ENCODE peak calls at places on chromosomes 7 and 10, in ten cellular contexts. C is HepG2, M is prostate gland, D is sigmoid colon, I is suprapubic skin, E is breast epithelium, G is transverse colon, F is HL-60, X is esophagus muscularis mucosa, V is GM23338. K is an unnamed sample.

GRCh38 chr7:1767524-1767923 is 97.4 kb downstream of the ELFN1 start:
- DNase-seq in C (peak), M (no peak), D (no peak), I (no peak), E (no peak), G (no peak), F (no peak), X (no peak), V (peak), K (no peak)

GRCh38 chr7:156823441-156823840 is 69.5 kb downstream of the LMBR1 start:
- DNase-seq in C (no peak), M (no peak), D (no peak), I (no peak), E (no peak), G (no peak), F (peak), X (no peak), V (no peak), K (no peak)

GRCh38 chr7:148930335-148930734 is 46.2 kb upstream of the EZH2 start:
- DNase-seq in C (no peak), M (no peak), D (no peak), I (no peak), E (no peak), G (no peak), F (no peak), X (no peak), V (no peak), K (no peak)

GRCh38 chr7:17524746-17525145 is 226.3 kb downstream of the AHR start:
- DNase-seq in C (no peak), M (no peak), D (no peak), I (no peak), E (no peak), G (no peak), F (no peak), X (no peak), V (no peak), K (no peak)

GRCh38 chr7:101832205-101832631 is 14.8 kb downstream of the CUX1 start:
- DNase-seq in C (no peak), M (no peak), D (peak), I (peak), E (no peak), G (no peak), F (no peak), X (no peak), V (no peak), K (no peak)

GRCh38 chr7:26334171-26334570 is 42.5 kb downstream of the SNX10 start:
- DNase-seq in C (no peak), M (no peak), D (no peak), I (no peak), E (no peak), G (no peak), F (no peak), X (no peak), V (no peak), K (no peak)

GRCh38 chr10:69426376-69426727 is 9.6 kb upstream of the TACR2 start:
- DNase-seq in C (no peak), M (no peak), D (peak), I (no peak), E (no peak), G (no peak), F (no peak), X (no peak), V (no peak), K (no peak)

GRCh38 chr10:48410503-48410902 is 104.0 kb downstream of the MAPK8 start:
- DNase-seq in C (no peak), M (no peak), D (no peak), I (no peak), E (no peak), G (no peak), F (no peak), X (no peak), V (no peak), K (no peak)

GRCh38 chr10:45505336-45505735 is 131.3 kb downstream of the ALOX5 start:
- DNase-seq in C (no peak), M (no peak), D (no peak), I (no peak), E (no peak), G (no peak), F (no peak), X (no peak), V (no peak), K (no peak)

DNA sequence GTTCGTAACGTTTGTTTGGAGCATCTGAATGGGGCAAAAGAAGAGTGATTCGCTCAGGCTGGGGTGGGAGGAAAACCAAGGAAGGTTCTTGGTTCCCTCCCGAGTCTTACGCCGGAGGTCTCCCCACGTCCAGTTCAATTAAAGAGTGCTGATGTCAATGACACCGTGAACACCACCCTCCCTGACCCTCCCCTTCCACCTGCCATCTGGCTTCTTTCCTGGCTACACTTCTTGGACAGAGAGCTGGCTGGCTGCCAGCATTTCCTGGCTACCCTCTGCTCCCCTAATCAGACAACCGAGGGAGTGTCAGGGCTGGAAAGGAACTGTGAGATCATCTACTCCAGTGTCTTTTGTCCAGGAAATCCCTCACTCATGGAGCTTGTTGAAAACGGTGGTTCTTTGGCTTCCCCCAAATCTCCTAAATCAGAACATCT is 24.1 kb upstream of the FFAR4 start:
- DNase-seq in C (no peak), M (no peak), D (no peak), I (no peak), E (no peak), G (peak), F (no peak), X (no peak), V (no peak), K (peak)
- TF ChIP-seq POLR2AphosphoS5 in C (no peak), M (no peak), D (no peak), I (no peak), E (no peak), G (no peak), F (no peak), X (no peak), V (no peak), K (no peak)

GRCh38 chr10:51250278-51250914 is 176.1 kb downstream of the PRKG1 start:
- DNase-seq in C (no peak), M (no peak), D (no peak), I (no peak), E (no peak), G (no peak), F (no peak), X (no peak), V (no peak), K (no peak)
- TF ChIP-seq POLR2AphosphoS5 in C (no peak), M (no peak), D (no peak), I (no peak), E (no peak), G (no peak), F (no peak), X (no peak), V (no peak), K (no peak)

GRCh38 chr10:22620140-22620857 is 94.1 kb downstream of the PIP4K2A start:
- DNase-seq in C (no peak), M (no peak), D (peak), I (peak), E (no peak), G (peak), F (no peak), X (no peak), V (no peak), K (peak)
- TF ChIP-seq POLR2AphosphoS5 in C (no peak), M (no peak), D (no peak), I (no peak), E (no peak), G (no peak), F (no peak), X (peak), V (no peak), K (peak)

GRCh38 chr7:107684947-107685463 is 24.4 kb downstream of the SLC26A4 start:
- DNase-seq in C (no peak), M (no peak), D (no peak), I (no peak), E (no peak), G (no peak), F (no peak), X (no peak), V (no peak), K (no peak)

GRCh38 chr7:107687656-107688055 is 27.0 kb downstream of the SLC26A4 start:
- DNase-seq in C (no peak), M (no peak), D (no peak), I (no peak), E (no peak), G (no peak), F (no peak), X (peak), V (no peak), K (no peak)

GRCh38 chr7:107680478-107680877 is 19.9 kb downstream of the SLC26A4 start:
- DNase-seq in C (no peak), M (no peak), D (no peak), I (no peak), E (no peak), G (no peak), F (no peak), X (no peak), V (no peak), K (no peak)

GRCh38 chr7:107686816-107687387 is 26.3 kb downstream of the SLC26A4 start:
- DNase-seq in C (no peak), M (no peak), D (no peak), I (no peak), E (no peak), G (no peak), F (no peak), X (peak), V (no peak), K (no peak)

DNA sequence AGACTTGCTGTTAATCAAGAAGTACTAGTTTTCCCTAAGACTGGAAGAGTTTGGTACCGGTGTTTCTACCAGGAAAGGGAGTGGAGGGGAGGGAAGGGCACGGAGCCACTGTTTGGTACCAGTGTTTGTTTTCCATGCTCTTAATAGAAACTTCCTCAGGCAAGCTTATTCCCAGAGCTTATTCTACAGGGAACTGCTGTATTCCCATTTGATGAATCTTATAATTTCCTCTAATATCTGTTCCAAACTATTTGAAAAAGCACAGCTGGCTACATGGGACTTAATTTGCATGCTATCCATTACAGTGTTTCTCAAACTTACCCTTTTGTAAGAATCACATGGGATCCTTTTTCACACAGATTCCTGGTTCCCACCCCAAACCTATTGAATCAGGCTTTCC is 23.7 kb downstream of the SLC26A4 start:
- DNase-seq in C (no peak), M (no peak), D (no peak), I (no peak), E (no peak), G (no peak), F (no peak), X (peak), V (no peak), K (no peak)
- TF ChIP-seq POLR2AphosphoS5 in C (no peak), M (no peak), D (no peak), I (no peak), E (no peak), G (no peak), F (no peak), X (no peak), V (no peak), K (no peak)

DNA sequence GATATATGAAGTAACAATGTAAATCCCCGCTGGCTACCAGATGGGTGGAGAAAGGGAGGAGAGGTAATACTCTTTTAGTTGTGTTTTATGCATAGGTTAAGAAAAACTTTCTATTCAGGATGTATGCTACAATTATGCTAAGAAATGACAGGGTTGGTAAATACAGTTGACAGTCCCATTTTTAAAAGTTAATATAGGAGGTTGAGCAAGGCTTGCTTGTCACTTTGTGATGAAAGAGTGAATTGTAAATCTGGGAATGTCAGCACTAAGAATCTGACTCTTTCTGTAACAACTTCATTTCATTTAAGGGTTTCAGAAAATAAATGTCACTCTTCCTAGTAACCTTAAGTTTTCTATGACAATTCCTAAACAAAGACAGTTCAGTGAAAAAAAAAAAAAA is 59.8 kb downstream of the PTPRZ1 start:
- DNase-seq in C (no peak), M (no peak), D (no peak), I (no peak), E (no peak), G (no peak), F (no peak), X (no peak), V (no peak), K (no peak)
- TF ChIP-seq POLR2AphosphoS5 in C (no peak), M (no peak), D (no peak), I (no peak), E (no peak), G (no peak), F (no peak), X (no peak), V (no peak), K (no peak)

GRCh38 chr10:100370976-100371706 is 24.1 kb downstream of the SCD start:
- DNase-seq in C (peak), M (peak), D (peak), I (peak), E (peak), G (peak), F (no peak), X (peak), V (peak), K (peak)
- TF ChIP-seq POLR2AphosphoS5 in C (peak), M (peak), D (no peak), I (peak), E (peak), G (peak), F (no peak), X (peak), V (peak), K (peak)

GRCh38 chr7:51121945-51122425 is 194.6 kb downstream of the COBL start:
- DNase-seq in C (no peak), M (peak), D (no peak), I (no peak), E (peak), G (no peak), F (no peak), X (peak), V (peak), K (no peak)
- TF ChIP-seq POLR2AphosphoS5 in C (no peak), M (peak), D (no peak), I (no peak), E (no peak), G (no peak), F (no peak), X (no peak), V (no peak), K (no peak)

K was measured in stomach.